ENCODE peak calls at places on chromosomes 6 and 20, in nine cellular contexts. L, D, A, Z, S, Y, K, E and U are unnamed samples.

GRCh38 chr6:79630883-79631799 is at the start of gene SH3BGRL2:
- DNase-seq in L (peak; percentile 95), D (peak; percentile 49), A (peak; percentile 71), Z (peak; percentile 91), S (peak; percentile 30), Y (peak; percentile 89), K (peak; percentile 88), E (peak; percentile 81), U (peak; percentile 92)

GRCh38 chr6:109715616-109716015 is 24.5 kb downstream of the FIG4 start:
- DNase-seq in L (no peak), D (no peak), A (no peak), Z (no peak), S (no peak), Y (no peak), K (no peak), E (no peak), U (no peak)

GRCh38 chr6:1311400-1312192 is at the start of gene FOXQ1:
- DNase-seq in L (peak; percentile 94), D (no peak), A (no peak), Z (peak; percentile 77), S (no peak), Y (peak; percentile 95), K (no peak), E (peak; percentile 76), U (no peak)

GRCh38 chr6:97440590-97441176 is 157.7 kb upstream of the MMS22L start:
- DNase-seq in L (no peak), D (peak; percentile 0), A (no peak), Z (no peak), S (no peak), Y (peak; percentile 54), K (peak; percentile 12), E (no peak), U (no peak)

GRCh38 chr6:26216015-26216885 is 129.0 kb downstream of the HFE start:
- DNase-seq in L (peak; percentile 70), D (no peak), A (peak; percentile 82), Z (peak; percentile 85), S (no peak), Y (peak; percentile 99), K (peak; percentile 98), E (peak; percentile 53), U (peak; percentile 95)

GRCh38 chr6:43296780-43297494 is 1.1 kb upstream of the SLC22A7 start:
- DNase-seq in L (no peak), D (no peak), A (no peak), Z (no peak), S (no peak), Y (no peak), K (no peak), E (no peak), U (no peak)

GRCh38 chr6:78850621-78851020 is 16.7 kb upstream of the IRAK1BP1 start:
- DNase-seq in L (no peak), D (no peak), A (no peak), Z (no peak), S (no peak), Y (no peak), K (no peak), E (no peak), U (no peak)

GRCh38 chr20:62243906-62244515 is 5.7 kb downstream of the OSBPL2 start:
- DNase-seq in L (no peak), D (no peak), A (no peak), Z (no peak), S (no peak), Y (no peak), K (no peak), E (no peak), U (no peak)

GRCh38 chr6:133697666-133698065 is 191.2 kb upstream of the TCF21 start:
- DNase-seq in L (no peak), D (no peak), A (no peak), Z (no peak), S (no peak), Y (no peak), K (peak; percentile 8), E (no peak), U (no peak)

GRCh38 chr6:138559153-138559552 is 59.9 kb upstream of the NHSL1 start:
- DNase-seq in L (no peak), D (no peak), A (no peak), Z (no peak), S (no peak), Y (no peak), K (no peak), E (no peak), U (no peak)

GRCh38 chr6:37145443-37145842 is 24.5 kb upstream of the PIM1 start:
- DNase-seq in L (no peak), D (no peak), A (no peak), Z (no peak), S (no peak), Y (no peak), K (no peak), E (no peak), U (no peak)

GRCh38 chr6:164034602-164035140 is 620.2 kb downstream of the QKI start:
- DNase-seq in L (no peak), D (no peak), A (no peak), Z (no peak), S (no peak), Y (no peak), K (no peak), E (no peak), U (no peak)

GRCh38 chr20:45452772-45453171 is 16.8 kb upstream of the WFDC2 start:
- DNase-seq in L (no peak), D (no peak), A (no peak), Z (no peak), S (no peak), Y (no peak), K (no peak), E (no peak), U (no peak)

GRCh38 chr6:158818008-158818579 is 1.1 kb downstream of the EZR start:
- DNase-seq in L (peak; percentile 89), D (peak; percentile 70), A (peak; percentile 78), Z (peak; percentile 89), S (peak; percentile 61), Y (peak; percentile 55), K (peak; percentile 85), E (peak; percentile 89), U (no peak)

GRCh38 chr20:34675993-34676641 is 775 bp downstream of the PIGU start:
- DNase-seq in L (no peak), D (no peak), A (no peak), Z (no peak), S (no peak), Y (no peak), K (no peak), E (no peak), U (no peak)

GRCh38 chr6:106377061-106377540 is 16.6 kb downstream of the CRYBG1 start:
- DNase-seq in L (no peak), D (no peak), A (no peak), Z (no peak), S (no peak), Y (no peak), K (no peak), E (no peak), U (no peak)

GRCh38 chr6:160102956-160103824 is 18.4 kb upstream of the SLC22A1 start:
- DNase-seq in L (no peak), D (peak; percentile 27), A (no peak), Z (peak; percentile 31), S (no peak), Y (peak; percentile 45), K (peak; percentile 59), E (no peak), U (no peak)

GRCh38 chr6:169684056-169684455 is 17.8 kb downstream of the WDR27 start:
- DNase-seq in L (no peak), D (no peak), A (no peak), Z (no peak), S (no peak), Y (no peak), K (no peak), E (no peak), U (no peak)

GRCh38 chr20:46586724-46587123 is 36.3 kb upstream of the OCSTAMP start:
- DNase-seq in L (no peak), D (no peak), A (no peak), Z (no peak), S (no peak), Y (no peak), K (no peak), E (no peak), U (no peak)

GRCh38 chr6:124487778-124488431 is 474.3 kb upstream of the RNF217 start:
- DNase-seq in L (no peak), D (no peak), A (no peak), Z (no peak), S (no peak), Y (no peak), K (no peak), E (no peak), U (no peak)

GRCh38 chr20:51221791-51222408 is 199.0 kb upstream of the KCNG1 start:
- DNase-seq in L (no peak), D (no peak), A (no peak), Z (peak; percentile 39), S (no peak), Y (no peak), K (peak; percentile 8), E (no peak), U (no peak)
- H3K4me3 ChIP-seq in L (no peak overlapping the region), D (no peak overlapping the region), A (no peak overlapping the region), Z (no peak overlapping the region), S (no peak overlapping the region), Y (no peak overlapping the region), K (no peak overlapping the region), E (no peak overlapping the region), U (no peak overlapping the region)

DNA sequence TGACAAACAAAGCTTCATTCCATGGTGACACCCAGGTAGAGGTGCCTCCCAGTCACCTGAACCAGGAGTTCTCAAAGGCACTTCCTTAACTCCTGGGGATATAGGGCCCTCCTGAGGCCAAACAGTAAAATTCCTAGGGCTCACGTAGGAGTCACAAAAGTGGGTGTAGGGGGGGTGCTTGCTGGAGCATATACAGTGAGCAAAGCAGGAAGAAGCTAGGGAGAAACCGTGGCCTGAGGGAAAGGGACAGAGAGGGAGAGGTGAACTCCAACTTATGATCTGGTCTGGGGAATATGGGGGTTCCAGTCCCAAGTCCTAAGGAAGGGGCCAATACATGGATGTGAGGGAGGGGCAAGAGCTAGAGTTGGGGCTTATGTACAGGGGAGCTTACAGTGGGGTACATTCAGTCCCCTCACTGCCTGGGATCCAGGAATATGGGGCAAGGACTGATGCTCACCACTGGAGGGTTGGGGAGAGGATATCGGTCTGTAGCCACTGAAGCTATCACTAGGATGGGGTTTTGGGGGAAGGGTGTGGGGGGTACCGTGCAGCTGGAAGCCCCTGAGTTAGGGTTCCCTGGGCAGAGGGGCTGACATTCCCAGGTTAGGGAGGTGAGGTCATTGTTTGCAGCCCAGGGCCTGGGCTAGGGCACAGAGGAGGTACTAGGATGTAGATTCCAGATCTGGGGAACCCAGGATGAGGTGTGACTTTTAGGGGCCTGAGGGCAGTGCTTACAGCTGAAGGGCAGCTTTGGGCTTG is 950 bp downstream of the PEDS1 start:
- DNase-seq in L (no peak), D (no peak), A (no peak), Z (peak; percentile 35), S (no peak), Y (no peak), K (peak; percentile 51), E (peak; percentile 67), U (no peak)
- H3K27ac ChIP-seq in L (peak overlapping the region; percentile 97), D (peak overlapping the region; percentile 99), A (no peak overlapping the region), Z (peak overlapping the region; percentile 97), S (peak overlapping the region; percentile 96), Y (peak overlapping the region; percentile 73), K (peak overlapping the region; percentile 92), E (peak overlapping the region; percentile 98), U (peak overlapping the region; percentile 92)

GRCh38 chr6:47153066-47153755 is 111.1 kb upstream of the ADGRF1 start:
- DNase-seq in L (no peak), D (peak; percentile 48), A (no peak), Z (no peak), S (no peak), Y (peak; percentile 62), K (no peak), E (no peak), U (peak; percentile 62)
- TF ChIP-seq EP300 in L (no peak), D (peak; percentile 68), A (no peak), Z (no peak), S (no peak), Y (no peak), K (no peak), E (no peak), U (no peak)

GRCh38 chr6:40585218-40585617 is 1.9 kb downstream of the LRFN2 start:
- DNase-seq in L (no peak), D (no peak), A (no peak), Z (no peak), S (no peak), Y (no peak), K (no peak), E (no peak), U (no peak)
- H3K4me3 ChIP-seq in L (no peak overlapping the region), D (no peak overlapping the region), A (no peak overlapping the region), Z (no peak overlapping the region), S (no peak overlapping the region), Y (no peak overlapping the region), K (no peak overlapping the region), E (no peak overlapping the region), U (no peak overlapping the region)